ENCODE peak calls at places on chromosomes 6 and 20, in nine cellular contexts. B is uterus, M is sigmoid colon, D is heart left ventricle, E is HepG2, T is IMR-90, J is stomach, X is A549, S is spleen. Y is an unnamed sample.
A peak's percentile ranks its signal among the peaks of the same experiment; 100 is the strongest.

GRCh38 chr6:41080623-41081022 is 7.8 kb downstream of the NFYA start:
- DNase-seq in B (no peak), M (no peak), D (no peak), E (no peak), T (no peak), J (no peak), X (no peak), S (peak; percentile 83), Y (no peak)

GRCh38 chr6:100593522-100593921 is 128.8 kb upstream of the SIM1 start:
- DNase-seq in B (no peak), M (no peak), D (no peak), E (no peak), T (no peak), J (no peak), X (no peak), S (no peak), Y (no peak)

GRCh38 chr6:33428219-33428890 is 8.5 kb downstream of the SYNGAP1 start:
- DNase-seq in B (no peak), M (no peak), D (peak; percentile 29), E (peak; percentile 79), T (no peak), J (no peak), X (peak; percentile 83), S (peak; percentile 90), Y (no peak)

GRCh38 chr6:154154389-154154967 is 115.4 kb downstream of the OPRM1 start:
- DNase-seq in B (peak; percentile 70), M (peak; percentile 76), D (peak; percentile 44), E (peak; percentile 62), T (peak; percentile 80), J (peak; percentile 78), X (no peak), S (no peak), Y (no peak)

GRCh38 chr6:110101885-110102284 is 77.6 kb downstream of the WASF1 start:
- DNase-seq in B (no peak), M (no peak), D (no peak), E (no peak), T (no peak), J (no peak), X (no peak), S (peak; percentile 73), Y (no peak)

GRCh38 chr6:108518714-108519576 is 41.8 kb upstream of the FOXO3 start:
- DNase-seq in B (no peak), M (no peak), D (no peak), E (peak; percentile 24), T (peak; percentile 33), J (no peak), X (peak; percentile 22), S (no peak), Y (no peak)

GRCh38 chr20:14235355-14235754 is 102.1 kb downstream of the FLRT3 start:
- DNase-seq in B (no peak), M (no peak), D (no peak), E (no peak), T (peak; percentile 84), J (no peak), X (no peak), S (no peak), Y (no peak)

GRCh38 chr6:156410649-156411048 is 366.5 kb upstream of the ARID1B start:
- DNase-seq in B (no peak), M (no peak), D (no peak), E (no peak), T (no peak), J (no peak), X (no peak), S (no peak), Y (no peak)

GRCh38 chr6:134882426-134883038 is 67.4 kb downstream of the ALDH8A1 start:
- DNase-seq in B (peak; percentile 68), M (peak; percentile 78), D (peak; percentile 21), E (peak; percentile 43), T (peak; percentile 79), J (peak; percentile 77), X (peak; percentile 22), S (no peak), Y (no peak)

GRCh38 chr6:153301602-153302001 is 170.5 kb upstream of the RGS17 start:
- DNase-seq in B (no peak), M (no peak), D (no peak), E (no peak), T (no peak), J (no peak), X (no peak), S (no peak), Y (no peak)

GRCh38 chr6:115691433-115691832 is 369.3 kb downstream of the FRK start:
- DNase-seq in B (no peak), M (no peak), D (no peak), E (no peak), T (no peak), J (no peak), X (no peak), S (no peak), Y (no peak)
- TF ChIP-seq CTCF in B (no peak), M (no peak), D (no peak), E (no peak), T (no peak), J (no peak), X (no peak), S (no peak), Y (no peak)

GRCh38 chr20:25683050-25683449 is 13.6 kb downstream of the ZNF337 start:
- DNase-seq in B (no peak), M (no peak), D (no peak), E (no peak), T (no peak), J (no peak), X (no peak), S (no peak), Y (no peak)
- H3K27ac ChIP-seq in B (no peak overlapping the region), M (no peak overlapping the region), D (no peak overlapping the region), E (no peak overlapping the region), T (no peak overlapping the region), J (no peak overlapping the region), X (no peak overlapping the region), S (no peak overlapping the region), Y (no peak overlapping the region)

GRCh38 chr6:151391471-151392428 is at the start of gene ZBTB2:
- DNase-seq in B (peak; percentile 76), M (peak; percentile 87), D (peak; percentile 70), E (peak; percentile 83), T (peak; percentile 89), J (peak; percentile 64), X (peak; percentile 55), S (peak; percentile 94), Y (peak; percentile 91)
- TF ChIP-seq POLR2A in B (peak; percentile 32), M (no peak), D (no peak), E (peak; percentile 48), T (no peak), J (no peak), X (peak; percentile 18), S (no peak), Y (no peak)

DNA sequence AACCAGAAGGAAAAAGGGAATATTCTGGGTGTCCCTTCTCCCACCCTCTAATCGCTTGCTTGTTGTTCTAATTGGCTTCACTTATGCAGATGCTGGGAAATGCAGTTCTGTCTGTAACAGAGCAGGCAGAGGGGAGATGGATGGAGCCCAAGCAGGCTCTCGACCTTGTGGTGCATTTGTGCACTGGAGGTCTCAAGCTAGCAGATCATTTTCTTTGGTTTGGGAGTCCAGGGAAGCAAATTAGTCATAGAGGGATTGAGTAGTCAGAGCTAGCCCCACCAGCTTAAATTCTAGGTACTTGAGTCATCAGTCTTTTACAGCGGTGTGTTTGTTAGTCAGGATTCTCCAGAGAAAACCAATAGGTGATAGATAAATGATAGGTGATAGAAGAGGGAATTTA is 234.7 kb upstream of the ECI2 start:
- DNase-seq in B (no peak), M (no peak), D (no peak), E (no peak), T (peak; percentile 98), J (no peak), X (peak; percentile 45), S (no peak), Y (no peak)
- TF ChIP-seq CTCF in B (no peak), M (no peak), D (no peak), E (no peak), T (no peak), J (no peak), X (no peak), S (no peak), Y (no peak)

Y was measured in vagina.